ENCODE peak calls at places on chromosome 11, in seven cellular contexts. One of them, this sample, is unnamed.

GRCh38 chr11:20208622-20209090 is 48.4 kb upstream of the DBX1 start:
- DNase-seq in psoas muscle: no peak
- DNase-seq in choroid plexus epithelial cell: no peak
- DNase-seq in naive thymus-derived CD4-positive, alpha-beta T cell: no peak
- DNase-seq in tibial artery: no peak
- DNase-seq in coronary artery: no peak
- DNase-seq in left ventricle myocardium inferior: no peak
- DNase-seq in this sample: no peak

GRCh38 chr11:86761978-86762377 is 38.4 kb upstream of the PRSS23 start:
- DNase-seq in choroid plexus epithelial cell: peak
- DNase-seq in tibial artery: no peak
- DNase-seq in naive thymus-derived CD4-positive, alpha-beta T cell: no peak
- DNase-seq in psoas muscle: no peak
- DNase-seq in left ventricle myocardium inferior: no peak
- DNase-seq in coronary artery: no peak
- DNase-seq in this sample: no peak

GRCh38 chr11:11789735-11790369 is 51.9 kb upstream of the USP47 start:
- DNase-seq in naive thymus-derived CD4-positive, alpha-beta T cell: no peak
- DNase-seq in psoas muscle: no peak
- DNase-seq in left ventricle myocardium inferior: no peak
- DNase-seq in tibial artery: no peak
- DNase-seq in choroid plexus epithelial cell: peak
- DNase-seq in coronary artery: no peak
- DNase-seq in this sample: no peak

GRCh38 chr11:126489791-126490190 is 134.3 kb downstream of the ST3GAL4 start:
- DNase-seq in naive thymus-derived CD4-positive, alpha-beta T cell: no peak
- DNase-seq in coronary artery: no peak
- DNase-seq in choroid plexus epithelial cell: no peak
- DNase-seq in left ventricle myocardium inferior: no peak
- DNase-seq in tibial artery: no peak
- DNase-seq in psoas muscle: no peak
- DNase-seq in this sample: no peak

GRCh38 chr11:5042091-5042490 is 4.2 kb upstream of the OR52J3 start:
- DNase-seq in coronary artery: no peak
- DNase-seq in choroid plexus epithelial cell: peak
- DNase-seq in left ventricle myocardium inferior: no peak
- DNase-seq in psoas muscle: no peak
- DNase-seq in naive thymus-derived CD4-positive, alpha-beta T cell: no peak
- DNase-seq in tibial artery: no peak
- DNase-seq in this sample: no peak

GRCh38 chr11:17588721-17589120 is 41.7 kb downstream of the OTOG start:
- DNase-seq in naive thymus-derived CD4-positive, alpha-beta T cell: no peak
- DNase-seq in tibial artery: no peak
- DNase-seq in psoas muscle: no peak
- DNase-seq in choroid plexus epithelial cell: no peak
- DNase-seq in left ventricle myocardium inferior: no peak
- DNase-seq in coronary artery: peak
- DNase-seq in this sample: no peak

GRCh38 chr11:25625094-25625493 is 706.8 kb upstream of the ANO3 start:
- DNase-seq in choroid plexus epithelial cell: no peak
- DNase-seq in tibial artery: no peak
- DNase-seq in psoas muscle: no peak
- DNase-seq in coronary artery: no peak
- DNase-seq in naive thymus-derived CD4-positive, alpha-beta T cell: no peak
- DNase-seq in left ventricle myocardium inferior: no peak
- DNase-seq in this sample: no peak

GRCh38 chr11:129861702-129862107 is 33.7 kb downstream of the NFRKB start:
- DNase-seq in coronary artery: peak
- DNase-seq in psoas muscle: no peak
- DNase-seq in left ventricle myocardium inferior: peak
- DNase-seq in tibial artery: no peak
- DNase-seq in choroid plexus epithelial cell: peak
- DNase-seq in naive thymus-derived CD4-positive, alpha-beta T cell: no peak
- DNase-seq in this sample: peak

GRCh38 chr11:69212121-69213110 is 56.7 kb downstream of the SMIM38 start:
- DNase-seq in tibial artery: peak
- DNase-seq in coronary artery: peak
- DNase-seq in naive thymus-derived CD4-positive, alpha-beta T cell: no peak
- DNase-seq in choroid plexus epithelial cell: peak
- DNase-seq in psoas muscle: no peak
- DNase-seq in left ventricle myocardium inferior: no peak
- DNase-seq in this sample: peak

GRCh38 chr11:71286701-71287643 is 34.6 kb upstream of the SHANK2 start:
- DNase-seq in naive thymus-derived CD4-positive, alpha-beta T cell: no peak
- DNase-seq in coronary artery: peak
- DNase-seq in choroid plexus epithelial cell: peak
- DNase-seq in left ventricle myocardium inferior: no peak
- DNase-seq in tibial artery: peak
- DNase-seq in psoas muscle: no peak
- DNase-seq in this sample: no peak

GRCh38 chr11:129048911-129049310 is 106.2 kb upstream of the TP53AIP1 start:
- DNase-seq in psoas muscle: no peak
- DNase-seq in choroid plexus epithelial cell: no peak
- DNase-seq in coronary artery: no peak
- DNase-seq in naive thymus-derived CD4-positive, alpha-beta T cell: no peak
- DNase-seq in left ventricle myocardium inferior: no peak
- DNase-seq in tibial artery: no peak
- DNase-seq in this sample: no peak

GRCh38 chr11:10233581-10233980 is 60.4 kb downstream of the SBF2 start:
- DNase-seq in naive thymus-derived CD4-positive, alpha-beta T cell: no peak
- DNase-seq in left ventricle myocardium inferior: no peak
- DNase-seq in psoas muscle: no peak
- DNase-seq in coronary artery: no peak
- DNase-seq in choroid plexus epithelial cell: peak
- DNase-seq in tibial artery: no peak
- DNase-seq in this sample: peak

GRCh38 chr11:69510471-69511357 is 29.3 kb downstream of the LINC01488 start:
- DNase-seq in left ventricle myocardium inferior: no peak
- DNase-seq in coronary artery: no peak
- DNase-seq in naive thymus-derived CD4-positive, alpha-beta T cell: no peak
- DNase-seq in choroid plexus epithelial cell: peak
- DNase-seq in tibial artery: no peak
- DNase-seq in psoas muscle: no peak
- DNase-seq in this sample: peak

GRCh38 chr11:92550411-92550810 is 325.8 kb downstream of the FAT3 start:
- DNase-seq in choroid plexus epithelial cell: no peak
- DNase-seq in left ventricle myocardium inferior: no peak
- DNase-seq in tibial artery: no peak
- DNase-seq in coronary artery: no peak
- DNase-seq in naive thymus-derived CD4-positive, alpha-beta T cell: no peak
- DNase-seq in psoas muscle: no peak
- DNase-seq in this sample: no peak

GRCh38 chr11:104957280-104957679 is 11.1 kb downstream of the CASP4 start:
- DNase-seq in naive thymus-derived CD4-positive, alpha-beta T cell: no peak
- DNase-seq in coronary artery: no peak
- DNase-seq in choroid plexus epithelial cell: peak
- DNase-seq in psoas muscle: no peak
- DNase-seq in tibial artery: no peak
- DNase-seq in left ventricle myocardium inferior: no peak
- DNase-seq in this sample: no peak

GRCh38 chr11:83063073-83063754 is 8.5 kb downstream of the RAB30 start:
- DNase-seq in choroid plexus epithelial cell: peak
- DNase-seq in psoas muscle: no peak
- DNase-seq in coronary artery: no peak
- DNase-seq in tibial artery: no peak
- DNase-seq in naive thymus-derived CD4-positive, alpha-beta T cell: peak
- DNase-seq in left ventricle myocardium inferior: no peak
- DNase-seq in this sample: peak
- H3K4me3 ChIP-seq in choroid plexus epithelial cell: no peak
- H3K4me3 ChIP-seq in psoas muscle: peak
- H3K4me3 ChIP-seq in coronary artery: peak
- H3K4me3 ChIP-seq in tibial artery: peak
- H3K4me3 ChIP-seq in naive thymus-derived CD4-positive, alpha-beta T cell: peak
- H3K4me3 ChIP-seq in left ventricle myocardium inferior: peak
- H3K4me3 ChIP-seq in this sample: no peak

GRCh38 chr11:35159111-35159510 is 20.1 kb downstream of the CD44 start:
- DNase-seq in psoas muscle: no peak
- DNase-seq in left ventricle myocardium inferior: no peak
- DNase-seq in coronary artery: no peak
- DNase-seq in naive thymus-derived CD4-positive, alpha-beta T cell: no peak
- DNase-seq in tibial artery: no peak
- DNase-seq in choroid plexus epithelial cell: no peak
- DNase-seq in this sample: no peak
- H3K4me3 ChIP-seq in psoas muscle: no peak
- H3K4me3 ChIP-seq in left ventricle myocardium inferior: no peak
- H3K4me3 ChIP-seq in coronary artery: no peak
- H3K4me3 ChIP-seq in naive thymus-derived CD4-positive, alpha-beta T cell: peak
- H3K4me3 ChIP-seq in tibial artery: no peak
- H3K4me3 ChIP-seq in choroid plexus epithelial cell: no peak
- H3K4me3 ChIP-seq in this sample: no peak

GRCh38 chr11:117201516-117201866 is 2.3 kb downstream of the TAGLN start:
- DNase-seq in coronary artery: no peak
- DNase-seq in choroid plexus epithelial cell: no peak
- DNase-seq in naive thymus-derived CD4-positive, alpha-beta T cell: no peak
- DNase-seq in left ventricle myocardium inferior: no peak
- DNase-seq in psoas muscle: no peak
- DNase-seq in tibial artery: no peak
- DNase-seq in this sample: no peak
- H3K4me3 ChIP-seq in coronary artery: peak
- H3K4me3 ChIP-seq in choroid plexus epithelial cell: peak
- H3K4me3 ChIP-seq in naive thymus-derived CD4-positive, alpha-beta T cell: no peak
- H3K4me3 ChIP-seq in left ventricle myocardium inferior: peak
- H3K4me3 ChIP-seq in psoas muscle: peak
- H3K4me3 ChIP-seq in tibial artery: peak
- H3K4me3 ChIP-seq in this sample: no peak

DNA sequence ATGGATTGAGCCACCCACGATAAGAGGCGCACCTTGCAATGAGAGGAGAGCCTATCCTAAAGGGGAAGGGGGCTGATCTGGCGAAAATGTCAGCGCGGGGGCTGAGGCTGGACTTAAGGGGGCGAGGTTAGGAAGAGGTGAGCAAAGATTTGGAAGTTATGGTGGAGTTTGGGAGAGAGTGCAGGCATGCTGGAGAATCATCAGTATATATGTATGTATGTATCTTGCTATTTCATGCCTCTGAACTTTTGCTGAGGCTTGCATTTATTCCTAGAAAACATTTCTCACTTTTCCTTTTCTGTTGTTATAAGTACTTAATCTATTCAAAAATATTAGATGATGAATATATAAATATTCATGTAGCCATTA is 17.2 kb upstream of the THRSP start:
- DNase-seq in choroid plexus epithelial cell: no peak
- DNase-seq in naive thymus-derived CD4-positive, alpha-beta T cell: no peak
- DNase-seq in left ventricle myocardium inferior: no peak
- DNase-seq in psoas muscle: no peak
- DNase-seq in tibial artery: no peak
- DNase-seq in coronary artery: no peak
- DNase-seq in this sample: no peak
- H3K4me3 ChIP-seq in choroid plexus epithelial cell: no peak
- H3K4me3 ChIP-seq in naive thymus-derived CD4-positive, alpha-beta T cell: no peak
- H3K4me3 ChIP-seq in left ventricle myocardium inferior: peak
- H3K4me3 ChIP-seq in psoas muscle: peak
- H3K4me3 ChIP-seq in tibial artery: peak
- H3K4me3 ChIP-seq in coronary artery: peak
- H3K4me3 ChIP-seq in this sample: peak

GRCh38 chr11:121656333-121657090 is 203.7 kb upstream of the SORL1-AS1 start:
- DNase-seq in naive thymus-derived CD4-positive, alpha-beta T cell: no peak
- DNase-seq in tibial artery: no peak
- DNase-seq in psoas muscle: no peak
- DNase-seq in coronary artery: no peak
- DNase-seq in choroid plexus epithelial cell: peak
- DNase-seq in left ventricle myocardium inferior: peak
- DNase-seq in this sample: no peak
- H3K4me3 ChIP-seq in naive thymus-derived CD4-positive, alpha-beta T cell: peak
- H3K4me3 ChIP-seq in tibial artery: peak
- H3K4me3 ChIP-seq in psoas muscle: peak
- H3K4me3 ChIP-seq in coronary artery: peak
- H3K4me3 ChIP-seq in choroid plexus epithelial cell: peak
- H3K4me3 ChIP-seq in left ventricle myocardium inferior: peak
- H3K4me3 ChIP-seq in this sample: peak

GRCh38 chr11:65639623-65640482 is 2.0 kb downstream of the SIPA1 start:
- DNase-seq in psoas muscle: no peak
- DNase-seq in choroid plexus epithelial cell: no peak
- DNase-seq in left ventricle myocardium inferior: peak
- DNase-seq in tibial artery: no peak
- DNase-seq in naive thymus-derived CD4-positive, alpha-beta T cell: peak
- DNase-seq in coronary artery: no peak
- DNase-seq in this sample: peak

GRCh38 chr11:65640483-65641207 is 2.7 kb downstream of the SIPA1 start:
- DNase-seq in naive thymus-derived CD4-positive, alpha-beta T cell: peak
- DNase-seq in psoas muscle: peak
- DNase-seq in choroid plexus epithelial cell: no peak
- DNase-seq in coronary artery: no peak
- DNase-seq in tibial artery: no peak
- DNase-seq in left ventricle myocardium inferior: peak
- DNase-seq in this sample: no peak

GRCh38 chr11:65642014-65642671 is 4.2 kb downstream of the SIPA1 start:
- DNase-seq in naive thymus-derived CD4-positive, alpha-beta T cell: no peak
- DNase-seq in psoas muscle: no peak
- DNase-seq in coronary artery: no peak
- DNase-seq in left ventricle myocardium inferior: no peak
- DNase-seq in tibial artery: no peak
- DNase-seq in choroid plexus epithelial cell: no peak
- DNase-seq in this sample: no peak

GRCh38 chr11:65643971-65644370 is 6.1 kb downstream of the SIPA1 start:
- DNase-seq in left ventricle myocardium inferior: no peak
- DNase-seq in tibial artery: no peak
- DNase-seq in choroid plexus epithelial cell: peak
- DNase-seq in coronary artery: no peak
- DNase-seq in psoas muscle: no peak
- DNase-seq in naive thymus-derived CD4-positive, alpha-beta T cell: no peak
- DNase-seq in this sample: peak

DNA sequence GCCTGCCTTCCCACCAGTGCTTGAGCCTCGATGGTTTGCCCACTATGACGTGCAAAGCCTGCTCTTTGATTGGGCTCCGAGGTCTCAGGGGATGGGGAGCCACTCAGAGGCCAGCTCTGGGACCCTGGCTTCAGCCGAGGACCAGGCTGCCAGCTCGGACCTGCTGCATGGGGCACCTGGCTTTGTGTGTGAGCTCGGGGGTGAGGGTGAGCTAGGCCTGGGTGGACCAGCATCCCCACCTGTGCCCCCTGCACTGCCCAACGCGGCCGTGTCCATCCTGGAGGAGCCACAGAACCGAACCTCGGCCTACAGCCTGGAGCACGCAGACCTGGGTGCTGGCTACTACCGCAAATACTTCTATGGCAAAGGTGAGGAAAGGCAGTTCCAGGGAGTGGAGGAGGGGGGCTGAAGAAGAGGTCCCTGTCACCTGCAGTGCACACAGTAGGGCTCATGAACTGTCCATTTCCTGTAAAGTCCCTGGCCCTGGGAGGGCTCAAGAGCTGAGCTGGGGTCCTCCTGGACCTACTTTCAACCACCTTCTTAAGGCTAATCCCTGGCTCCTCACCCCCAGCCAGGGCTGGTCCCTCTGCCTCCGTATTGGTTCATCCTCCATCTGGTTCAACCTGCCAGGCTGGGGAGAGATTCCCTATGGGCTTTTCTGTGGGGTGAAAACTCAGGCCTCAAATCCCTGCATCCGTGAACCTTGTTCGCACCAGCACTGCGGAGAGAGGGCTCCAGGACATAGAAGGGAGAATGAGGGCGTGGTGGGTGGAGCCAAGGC is 3.5 kb downstream of the SIPA1 start:
- DNase-seq in psoas muscle: no peak
- DNase-seq in coronary artery: no peak
- DNase-seq in naive thymus-derived CD4-positive, alpha-beta T cell: no peak
- DNase-seq in left ventricle myocardium inferior: no peak
- DNase-seq in choroid plexus epithelial cell: no peak
- DNase-seq in tibial artery: no peak
- DNase-seq in this sample: peak
- H3K4me3 ChIP-seq in psoas muscle: peak
- H3K4me3 ChIP-seq in coronary artery: peak
- H3K4me3 ChIP-seq in naive thymus-derived CD4-positive, alpha-beta T cell: peak
- H3K4me3 ChIP-seq in left ventricle myocardium inferior: peak
- H3K4me3 ChIP-seq in choroid plexus epithelial cell: no peak
- H3K4me3 ChIP-seq in tibial artery: peak
- H3K4me3 ChIP-seq in this sample: no peak

This sample was measured in PC-9.